ENCODE peak calls at places on chromosome 14, in seven cellular contexts. One of them, this sample, is unnamed.

GRCh38 chr14:25122188-25122587 is 72.2 kb upstream of the STXBP6 start:
- DNase-seq in uterus: no peak
- DNase-seq in NB4: no peak
- DNase-seq in neural progenitor cell: no peak
- DNase-seq in transverse colon: no peak
- DNase-seq in OCI-LY7: no peak
- DNase-seq in spleen: no peak
- DNase-seq in this sample: peak; percentile 74

GRCh38 chr14:101225116-101225728 is 321.7 kb upstream of the RTL1 start:
- DNase-seq in OCI-LY7: no peak
- DNase-seq in neural progenitor cell: no peak
- DNase-seq in NB4: no peak
- DNase-seq in spleen: no peak
- DNase-seq in transverse colon: no peak
- DNase-seq in uterus: no peak
- DNase-seq in this sample: no peak

GRCh38 chr14:96260341-96260821 is 4.4 kb downstream of the BDKRB1 start:
- DNase-seq in OCI-LY7: no peak
- DNase-seq in neural progenitor cell: no peak
- DNase-seq in transverse colon: no peak
- DNase-seq in spleen: no peak
- DNase-seq in uterus: no peak
- DNase-seq in NB4: no peak
- DNase-seq in this sample: peak; percentile 93

GRCh38 chr14:24952851-24953666 is 96.9 kb downstream of the STXBP6 start:
- DNase-seq in spleen: no peak
- DNase-seq in OCI-LY7: no peak
- DNase-seq in neural progenitor cell: peak; percentile 54
- DNase-seq in NB4: no peak
- DNase-seq in transverse colon: no peak
- DNase-seq in uterus: no peak
- DNase-seq in this sample: no peak

GRCh38 chr14:74917646-74918081 is 5.4 kb downstream of the RPS6KL1 start:
- DNase-seq in NB4: no peak
- DNase-seq in transverse colon: no peak
- DNase-seq in spleen: no peak
- DNase-seq in uterus: peak; percentile 67
- DNase-seq in OCI-LY7: no peak
- DNase-seq in neural progenitor cell: no peak
- DNase-seq in this sample: peak; percentile 56

GRCh38 chr14:54683882-54684794 is 117.2 kb downstream of the SAMD4A start:
- DNase-seq in neural progenitor cell: peak; percentile 58
- DNase-seq in OCI-LY7: no peak
- DNase-seq in NB4: no peak
- DNase-seq in spleen: no peak
- DNase-seq in transverse colon: peak; percentile 37
- DNase-seq in uterus: peak; percentile 76
- DNase-seq in this sample: peak; percentile 95

GRCh38 chr14:74922752-74923401 is at the start of gene RPS6KL1:
- DNase-seq in transverse colon: peak; percentile 88
- DNase-seq in OCI-LY7: peak; percentile 88
- DNase-seq in neural progenitor cell: peak; percentile 97
- DNase-seq in spleen: peak; percentile 90
- DNase-seq in NB4: peak; percentile 70
- DNase-seq in uterus: peak; percentile 70
- DNase-seq in this sample: peak; percentile 66

GRCh38 chr14:58738876-58739275 is 101.1 kb downstream of the DACT1 start:
- DNase-seq in OCI-LY7: no peak
- DNase-seq in neural progenitor cell: no peak
- DNase-seq in transverse colon: no peak
- DNase-seq in NB4: no peak
- DNase-seq in uterus: no peak
- DNase-seq in spleen: no peak
- DNase-seq in this sample: peak; percentile 61

GRCh38 chr14:79044894-79045624 is 874.9 kb downstream of the NRXN3 start:
- DNase-seq in neural progenitor cell: peak; percentile 6
- DNase-seq in OCI-LY7: no peak
- DNase-seq in transverse colon: peak; percentile 29
- DNase-seq in spleen: no peak
- DNase-seq in uterus: peak; percentile 73
- DNase-seq in NB4: no peak
- DNase-seq in this sample: peak; percentile 17

GRCh38 chr14:79040742-79041249 is 870.6 kb downstream of the NRXN3 start:
- DNase-seq in spleen: no peak
- DNase-seq in uterus: no peak
- DNase-seq in transverse colon: no peak
- DNase-seq in OCI-LY7: no peak
- DNase-seq in NB4: no peak
- DNase-seq in neural progenitor cell: no peak
- DNase-seq in this sample: no peak

GRCh38 chr14:79037593-79037992 is 867.4 kb downstream of the NRXN3 start:
- DNase-seq in spleen: no peak
- DNase-seq in transverse colon: no peak
- DNase-seq in uterus: no peak
- DNase-seq in OCI-LY7: no peak
- DNase-seq in NB4: no peak
- DNase-seq in neural progenitor cell: no peak
- DNase-seq in this sample: no peak

GRCh38 chr14:79043194-79043889 is 873.2 kb downstream of the NRXN3 start:
- DNase-seq in spleen: no peak
- DNase-seq in NB4: peak; percentile 43
- DNase-seq in transverse colon: no peak
- DNase-seq in neural progenitor cell: no peak
- DNase-seq in OCI-LY7: no peak
- DNase-seq in uterus: no peak
- DNase-seq in this sample: no peak
- H3K4me3 ChIP-seq in spleen: no peak overlapping the region
- H3K4me3 ChIP-seq in NB4: no peak overlapping the region
- H3K4me3 ChIP-seq in transverse colon: no peak overlapping the region
- H3K4me3 ChIP-seq in neural progenitor cell: no peak overlapping the region
- H3K4me3 ChIP-seq in OCI-LY7: no peak overlapping the region
- H3K4me3 ChIP-seq in uterus: no peak overlapping the region
- H3K4me3 ChIP-seq in this sample: no peak overlapping the region

GRCh38 chr14:36057452-36058142 is 118.9 kb downstream of the PTCSC3 start:
- DNase-seq in OCI-LY7: no peak
- DNase-seq in uterus: no peak
- DNase-seq in NB4: no peak
- DNase-seq in spleen: no peak
- DNase-seq in neural progenitor cell: no peak
- DNase-seq in transverse colon: no peak
- DNase-seq in this sample: no peak
- TF ChIP-seq CTCF in OCI-LY7: no peak
- TF ChIP-seq CTCF in uterus: no peak
- TF ChIP-seq CTCF in NB4: no peak
- TF ChIP-seq CTCF in spleen: no peak
- TF ChIP-seq CTCF in neural progenitor cell: no peak
- TF ChIP-seq CTCF in transverse colon: no peak
- TF ChIP-seq CTCF in this sample: no peak

DNA sequence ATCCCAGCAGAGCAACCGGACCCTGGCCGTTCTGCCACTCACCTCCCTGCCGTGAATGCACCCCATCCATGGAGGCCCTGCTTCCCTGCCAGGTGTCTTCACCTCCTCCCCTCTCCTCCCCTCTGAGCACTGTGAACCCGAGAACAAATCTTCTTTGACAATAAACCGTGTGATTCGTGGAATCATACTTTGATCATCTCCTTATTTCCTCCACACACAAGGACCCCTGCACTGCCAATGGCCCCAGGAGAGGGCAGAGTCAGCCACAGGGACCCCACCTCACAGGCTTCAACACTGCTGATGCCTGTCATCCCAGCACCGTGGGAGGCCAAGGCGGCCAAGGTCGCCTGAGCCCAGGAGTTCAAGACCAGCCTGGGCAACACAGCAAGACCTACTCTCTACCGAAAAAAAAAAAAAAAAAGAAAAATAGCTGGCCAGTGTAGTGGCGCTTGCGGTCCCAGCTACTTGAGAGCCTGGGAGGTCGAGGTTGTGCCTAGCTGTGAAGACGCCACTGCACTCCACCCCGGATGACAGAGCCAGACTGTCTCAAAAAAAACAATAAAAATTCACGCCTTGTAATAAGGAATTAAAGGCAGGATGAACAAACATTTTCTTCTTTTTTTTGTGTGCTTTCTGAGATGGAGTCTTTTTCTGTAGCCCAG is 1.1 kb downstream of the XRCC3 start:
- DNase-seq in transverse colon: no peak
- DNase-seq in neural progenitor cell: no peak
- DNase-seq in spleen: no peak
- DNase-seq in OCI-LY7: peak; percentile 29
- DNase-seq in uterus: no peak
- DNase-seq in NB4: no peak
- DNase-seq in this sample: no peak
- H3K4me3 ChIP-seq in transverse colon: peak overlapping the region; percentile 96
- H3K4me3 ChIP-seq in neural progenitor cell: peak overlapping the region; percentile 66
- H3K4me3 ChIP-seq in spleen: peak overlapping the region; percentile 90
- H3K4me3 ChIP-seq in OCI-LY7: peak overlapping the region; percentile 88
- H3K4me3 ChIP-seq in uterus: no peak overlapping the region
- H3K4me3 ChIP-seq in NB4: peak overlapping the region; percentile 76
- H3K4me3 ChIP-seq in this sample: no peak overlapping the region

DNA sequence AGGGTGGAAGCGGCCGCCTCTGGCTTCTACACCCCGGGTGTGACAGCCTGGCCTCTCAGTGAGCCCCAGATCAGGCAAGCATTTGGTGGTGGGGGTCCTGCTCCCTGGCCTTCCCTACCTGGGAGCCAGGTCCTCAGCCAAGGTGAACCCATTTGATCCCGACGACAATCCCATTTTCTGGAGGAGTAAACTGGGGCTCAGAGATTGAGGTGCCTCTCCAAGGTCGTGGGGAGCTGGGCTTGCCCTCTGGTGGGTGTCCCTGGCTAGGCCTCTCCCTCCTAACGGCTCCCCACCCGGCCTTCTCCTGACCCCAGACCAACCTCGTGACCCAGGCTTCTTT is 2.7 kb upstream of the EXOC3L4 start:
- DNase-seq in NB4: no peak
- DNase-seq in transverse colon: no peak
- DNase-seq in uterus: no peak
- DNase-seq in neural progenitor cell: no peak
- DNase-seq in spleen: no peak
- DNase-seq in OCI-LY7: no peak
- DNase-seq in this sample: no peak
- TF ChIP-seq CTCF in NB4: no peak
- TF ChIP-seq CTCF in transverse colon: no peak
- TF ChIP-seq CTCF in uterus: peak; percentile 3
- TF ChIP-seq CTCF in neural progenitor cell: no peak
- TF ChIP-seq CTCF in spleen: peak; percentile 7
- TF ChIP-seq CTCF in OCI-LY7: peak; percentile 41
- TF ChIP-seq CTCF in this sample: no peak

DNA sequence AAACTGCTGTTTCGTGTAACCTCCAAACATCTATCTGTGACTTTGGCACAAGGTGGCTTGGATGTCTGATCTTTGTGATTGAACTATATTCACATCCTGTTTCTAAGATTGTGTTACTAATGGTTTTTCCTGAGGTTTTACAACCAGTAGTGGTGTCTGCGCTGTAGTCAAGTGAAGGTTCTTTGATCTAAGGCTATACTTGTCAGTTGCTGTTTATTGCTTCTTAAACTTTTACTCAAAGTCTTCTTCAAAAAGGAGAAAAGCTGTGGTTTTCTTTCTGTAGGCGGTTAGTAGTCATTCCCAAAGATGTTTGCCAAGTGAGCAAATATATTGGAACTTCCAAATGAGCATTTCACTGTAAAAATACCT is 12.3 kb upstream of the CALM1 start:
- DNase-seq in spleen: no peak
- DNase-seq in OCI-LY7: no peak
- DNase-seq in transverse colon: no peak
- DNase-seq in NB4: peak; percentile 25
- DNase-seq in uterus: no peak
- DNase-seq in neural progenitor cell: no peak
- DNase-seq in this sample: peak; percentile 29
- H3K4me3 ChIP-seq in spleen: peak overlapping the region; percentile 54
- H3K4me3 ChIP-seq in OCI-LY7: peak overlapping the region; percentile 76
- H3K4me3 ChIP-seq in transverse colon: no peak overlapping the region
- H3K4me3 ChIP-seq in NB4: peak overlapping the region; percentile 65
- H3K4me3 ChIP-seq in uterus: no peak overlapping the region
- H3K4me3 ChIP-seq in neural progenitor cell: no peak overlapping the region
- H3K4me3 ChIP-seq in this sample: no peak overlapping the region

DNA sequence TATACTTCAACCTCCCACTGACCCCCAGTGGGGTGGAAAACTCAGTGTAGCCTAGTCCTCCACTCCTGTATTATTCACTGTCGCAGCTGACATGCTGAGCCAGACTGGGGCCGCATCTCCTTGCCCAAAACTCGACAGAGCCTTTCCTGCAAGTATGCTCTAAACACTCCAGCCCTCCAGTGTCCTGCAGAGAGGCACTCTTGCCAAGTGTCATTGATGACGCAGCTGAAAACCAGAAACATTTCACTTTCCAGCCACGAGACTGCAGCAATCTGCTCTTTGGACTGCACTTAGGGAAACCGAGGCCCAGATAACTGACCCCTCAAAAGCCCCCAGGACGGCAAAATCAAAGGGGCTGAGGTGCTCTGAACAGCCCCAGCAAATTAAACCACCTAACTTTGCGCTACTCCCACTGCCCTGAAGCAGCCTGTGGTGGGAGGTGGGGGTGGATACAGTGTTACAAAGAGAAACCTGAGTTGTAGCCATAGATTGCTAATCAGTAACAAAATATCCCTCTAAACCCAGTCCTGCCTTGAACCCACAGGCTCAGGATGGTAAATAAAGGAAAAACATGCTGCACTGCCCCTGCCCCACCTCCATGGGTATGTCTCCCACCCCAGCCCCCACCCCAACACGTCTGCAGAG is 2.6 kb downstream of the CCDC85C start:
- DNase-seq in OCI-LY7: no peak
- DNase-seq in neural progenitor cell: no peak
- DNase-seq in transverse colon: peak; percentile 54
- DNase-seq in uterus: no peak
- DNase-seq in spleen: no peak
- DNase-seq in NB4: no peak
- DNase-seq in this sample: peak; percentile 32
- TF ChIP-seq CTCF in OCI-LY7: no peak
- TF ChIP-seq CTCF in neural progenitor cell: no peak
- TF ChIP-seq CTCF in transverse colon: no peak
- TF ChIP-seq CTCF in uterus: no peak
- TF ChIP-seq CTCF in spleen: no peak
- TF ChIP-seq CTCF in NB4: no peak
- TF ChIP-seq CTCF in this sample: no peak

GRCh38 chr14:22587247-22587646 is 1.8 kb downstream of the DAD1 start:
- DNase-seq in uterus: no peak
- DNase-seq in transverse colon: no peak
- DNase-seq in OCI-LY7: no peak
- DNase-seq in NB4: no peak
- DNase-seq in spleen: no peak
- DNase-seq in neural progenitor cell: no peak
- DNase-seq in this sample: no peak
- H3K4me3 ChIP-seq in uterus: no peak overlapping the region
- H3K4me3 ChIP-seq in transverse colon: no peak overlapping the region
- H3K4me3 ChIP-seq in OCI-LY7: peak overlapping the region; percentile 91
- H3K4me3 ChIP-seq in NB4: peak overlapping the region; percentile 85
- H3K4me3 ChIP-seq in spleen: peak overlapping the region; percentile 69
- H3K4me3 ChIP-seq in neural progenitor cell: no peak overlapping the region
- H3K4me3 ChIP-seq in this sample: no peak overlapping the region

GRCh38 chr14:23550827-23551265 is 719 bp downstream of the ZFHX2 start:
- DNase-seq in neural progenitor cell: peak; percentile 64
- DNase-seq in transverse colon: peak; percentile 27
- DNase-seq in OCI-LY7: no peak
- DNase-seq in NB4: peak; percentile 28
- DNase-seq in spleen: peak; percentile 83
- DNase-seq in uterus: no peak
- DNase-seq in this sample: no peak
- TF ChIP-seq CTCF in neural progenitor cell: no peak
- TF ChIP-seq CTCF in transverse colon: no peak
- TF ChIP-seq CTCF in OCI-LY7: no peak
- TF ChIP-seq CTCF in NB4: no peak
- TF ChIP-seq CTCF in spleen: no peak
- TF ChIP-seq CTCF in uterus: no peak
- TF ChIP-seq CTCF in this sample: no peak